ENCODE peak calls at places on chromosomes 13 and 19, in seven cellular contexts. R is heart right ventricle, G is DND-41, V is tibial artery, L is body of pancreas, Z is lung, F is A549. W is an unnamed sample.

GRCh38 chr13:98173431-98173921 is 3.6 kb downstream of the RNF113B start:
- DNase-seq in R (no peak), G (no peak), V (peak; percentile 44), L (peak; percentile 51), Z (no peak), F (no peak), W (no peak)

GRCh38 chr13:19150712-19151228 is 30.9 kb downstream of the TUBA3C start:
- DNase-seq in R (peak; percentile 16), G (no peak), V (no peak), L (no peak), Z (no peak), F (no peak), W (no peak)

GRCh38 chr19:35703343-35703742 is 1.0 kb upstream of the ZBTB32 start:
- DNase-seq in R (no peak), G (no peak), V (no peak), L (peak; percentile 85), Z (no peak), F (peak; percentile 59), W (no peak)

GRCh38 chr13:28466151-28466550 is 28.8 kb downstream of the FLT1 start:
- DNase-seq in R (no peak), G (no peak), V (no peak), L (no peak), Z (no peak), F (no peak), W (no peak)

GRCh38 chr19:58555369-58555885 is 522 bp upstream of the CHMP2A start:
- DNase-seq in R (no peak), G (no peak), V (no peak), L (no peak), Z (no peak), F (no peak), W (peak; percentile 67)

GRCh38 chr13:79660361-79660760 is 179.4 kb downstream of the NDFIP2 start:
- DNase-seq in R (no peak), G (no peak), V (no peak), L (no peak), Z (no peak), F (no peak), W (no peak)

GRCh38 chr19:34500656-34501120 is 19.1 kb downstream of the WTIP start:
- DNase-seq in R (no peak), G (no peak), V (peak; percentile 20), L (no peak), Z (no peak), F (no peak), W (no peak)

GRCh38 chr13:99386911-99387788 is 80.0 kb upstream of the GPR183 start:
- DNase-seq in R (no peak), G (peak; percentile 80), V (no peak), L (no peak), Z (peak; percentile 62), F (peak; percentile 29), W (no peak)

GRCh38 chr13:41563501-41564001 is 106.2 kb downstream of the RGCC start:
- DNase-seq in R (peak; percentile 42), G (no peak), V (no peak), L (no peak), Z (no peak), F (no peak), W (no peak)

GRCh38 chr13:110138009-110138699 is 168.8 kb downstream of the COL4A1 start:
- DNase-seq in R (peak; percentile 56), G (peak; percentile 76), V (peak; percentile 73), L (peak; percentile 67), Z (peak; percentile 73), F (peak; percentile 57), W (peak; percentile 88)

GRCh38 chr13:105491345-105491744 is 1044.1 kb downstream of the EFNB2 start:
- DNase-seq in R (no peak), G (no peak), V (no peak), L (no peak), Z (no peak), F (no peak), W (no peak)

GRCh38 chr13:29339386-29340272 is 255.9 kb downstream of the SLC7A1 start:
- DNase-seq in R (no peak), G (no peak), V (no peak), L (no peak), Z (no peak), F (no peak), W (no peak)

GRCh38 chr13:88622362-88622973 is 951.3 kb downstream of the SLITRK5 start:
- DNase-seq in R (no peak), G (no peak), V (no peak), L (no peak), Z (no peak), F (no peak), W (no peak)

GRCh38 chr13:91249370-91249769 is 98.1 kb upstream of the MIR17HG start:
- DNase-seq in R (no peak), G (no peak), V (no peak), L (no peak), Z (no peak), F (no peak), W (no peak)

GRCh38 chr13:73286177-73286576 is 227.4 kb downstream of the KLF5 start:
- DNase-seq in R (no peak), G (no peak), V (no peak), L (no peak), Z (no peak), F (no peak), W (no peak)

GRCh38 chr19:15669440-15669839 is 3.4 kb upstream of the CYP4F12 start:
- DNase-seq in R (no peak), G (no peak), V (no peak), L (no peak), Z (no peak), F (no peak), W (no peak)

GRCh38 chr13:67369895-67370660 is 139.9 kb upstream of the PCDH9 start:
- DNase-seq in R (no peak), G (no peak), V (no peak), L (no peak), Z (no peak), F (no peak), W (no peak)

GRCh38 chr19:12786149-12786870 is 5.0 kb upstream of the JUNB start:
- DNase-seq in R (peak; percentile 72), G (no peak), V (peak; percentile 79), L (peak; percentile 96), Z (peak; percentile 84), F (no peak), W (peak; percentile 93)

GRCh38 chr13:80476953-80477352 is 136.0 kb upstream of the SPRY2 start:
- DNase-seq in R (no peak), G (no peak), V (no peak), L (no peak), Z (no peak), F (no peak), W (no peak)

GRCh38 chr13:37656247-37656940 is 57.8 kb upstream of the POSTN start:
- DNase-seq in R (no peak), G (no peak), V (peak; percentile 20), L (no peak), Z (no peak), F (peak; percentile 15), W (no peak)

GRCh38 chr19:12840091-12841079 is 2.1 kb downstream of the MAST1 start:
- DNase-seq in R (no peak), G (peak; percentile 44), V (no peak), L (peak; percentile 52), Z (peak; percentile 78), F (no peak), W (peak; percentile 81)

GRCh38 chr13:76667551-76667950 is 218.7 kb downstream of the KCTD12 start:
- DNase-seq in R (peak; percentile 32), G (no peak), V (no peak), L (no peak), Z (no peak), F (no peak), W (no peak)

DNA sequence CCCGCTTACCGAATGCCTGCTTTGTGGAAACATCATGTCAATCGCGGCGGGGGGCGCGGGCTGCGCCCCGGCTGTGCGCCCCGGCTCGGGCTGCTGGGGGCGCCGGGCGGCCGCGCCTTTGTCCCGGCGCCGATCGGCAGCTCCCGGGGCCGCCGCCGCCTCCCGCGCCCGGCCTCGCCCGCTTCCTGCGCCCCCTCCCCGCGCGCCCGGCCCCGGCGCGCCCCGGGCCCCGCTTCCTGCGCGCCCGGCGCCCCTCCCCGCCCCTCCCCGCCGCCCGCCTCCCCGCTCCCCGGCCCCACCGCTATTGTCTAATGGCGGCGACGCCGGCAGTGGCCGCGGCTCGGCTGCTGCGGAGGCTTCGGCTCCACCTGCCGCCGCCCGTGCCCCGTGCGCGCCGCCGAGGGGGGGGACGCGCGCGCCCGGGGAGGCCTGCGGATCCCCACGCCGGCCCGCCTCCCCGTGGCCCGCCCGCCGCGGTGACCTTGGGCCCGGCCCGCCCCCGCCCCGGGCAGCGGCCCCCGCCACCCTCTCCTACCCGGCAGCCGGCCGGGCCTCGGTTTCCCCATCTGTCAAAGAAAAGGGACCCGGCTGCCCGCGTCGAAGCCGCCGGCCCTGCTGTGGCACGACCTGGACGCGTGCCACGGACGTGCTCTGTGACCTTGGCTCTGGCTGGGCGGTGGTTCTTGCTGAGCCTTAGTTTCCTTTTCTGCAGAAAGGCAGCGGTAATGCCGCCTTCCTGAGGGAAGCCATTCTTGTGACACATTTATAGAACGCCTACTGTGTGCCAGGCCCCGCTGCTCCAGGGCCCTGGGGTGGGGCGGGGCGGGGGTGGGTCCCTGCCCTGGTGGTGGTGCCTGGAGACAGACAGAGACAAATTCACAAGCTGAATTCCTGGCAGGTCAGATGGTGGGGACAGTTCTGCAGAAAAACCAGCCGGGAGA is at the start of gene TLE5:
- DNase-seq in R (peak; percentile 67), G (peak; percentile 77), V (peak; percentile 54), L (peak; percentile 85), Z (peak; percentile 49), F (no peak), W (peak; percentile 90)
- H3K4me1 ChIP-seq in R (peaks cover 49% of the 10 kb centered on the region), G (peaks cover 42% of the 10 kb centered on the region), V (peaks cover 24% of the 10 kb centered on the region), L (peaks cover 67% of the 10 kb centered on the region), Z (peaks cover 9% of the 10 kb centered on the region), F (peaks cover 34% of the 10 kb centered on the region), W (peaks cover 29% of the 10 kb centered on the region)

GRCh38 chr19:55460670-55461258 is 678 bp downstream of the ISOC2 start:
- DNase-seq in R (peak; percentile 90), G (peak; percentile 74), V (peak; percentile 83), L (peak; percentile 80), Z (peak; percentile 78), F (peak; percentile 64), W (peak; percentile 92)

GRCh38 chr19:55461259-55461973 is at the start of gene ISOC2:
- DNase-seq in R (peak; percentile 100), G (peak; percentile 100), V (peak; percentile 100), L (peak; percentile 100), Z (peak; percentile 100), F (peak; percentile 100), W (peak; percentile 100)

GRCh38 chr19:55462722-55463121 is 1.3 kb upstream of the ISOC2 start:
- DNase-seq in R (no peak), G (no peak), V (no peak), L (no peak), Z (no peak), F (no peak), W (no peak)

GRCh38 chr19:55463583-55464031 is 944 bp downstream of the C19orf85 start:
- DNase-seq in R (no peak), G (no peak), V (no peak), L (no peak), Z (no peak), F (no peak), W (peak; percentile 81)

GRCh38 chr19:55461974-55462628 is 659 bp upstream of the ISOC2 start:
- DNase-seq in R (no peak), G (no peak), V (no peak), L (no peak), Z (no peak), F (no peak), W (no peak)
- H3K4me3 ChIP-seq in R (peak overlapping the region; percentile 85), G (peak overlapping the region; percentile 65), V (peak overlapping the region; percentile 97), L (peak overlapping the region; percentile 14), Z (peak overlapping the region; percentile 55), F (peak overlapping the region; percentile 58), W (peak overlapping the region; percentile 84)

GRCh38 chr19:33395561-33396550 is 22.3 kb downstream of the CEBPG start:
- DNase-seq in R (no peak), G (no peak), V (peak; percentile 70), L (peak; percentile 45), Z (peak; percentile 60), F (no peak), W (peak; percentile 87)
- H3K4me1 ChIP-seq in R (peaks cover 76% of the 10 kb centered on the region), G (no peaks in the 10 kb centered on the region), V (peaks cover 25% of the 10 kb centered on the region), L (peaks cover 29% of the 10 kb centered on the region), Z (peaks cover 34% of the 10 kb centered on the region), F (peaks cover 23% of the 10 kb centered on the region), W (peaks cover 57% of the 10 kb centered on the region)

GRCh38 chr19:45646345-45646698 is 7.1 kb upstream of the EML2 start:
- DNase-seq in R (no peak), G (no peak), V (no peak), L (no peak), Z (no peak), F (no peak), W (no peak)
- H3K4me3 ChIP-seq in R (peak overlapping the region; percentile 59), G (peak overlapping the region; percentile 59), V (no peak overlapping the region), L (no peak overlapping the region), Z (no peak overlapping the region), F (peak overlapping the region; percentile 48), W (no peak overlapping the region)

W was measured in kidney.